ENCODE peak calls at places on chromosomes 1 and 21, in eight cellular contexts. G is AG04449, J is glutamatergic neuron, W is foreskin fibroblast, N is OCI-LY7, H is choroid plexus epithelial cell, M is prostate gland, A is B cell. Z is an unnamed sample.

GRCh38 chr1:172144445-172145060 is 275.9 kb upstream of the C1orf105 start:
- DNase-seq in G (peak), J (peak), W (peak), N (no peak), H (peak), M (peak), A (no peak), Z (no peak)

GRCh38 chr1:117634631-117635030 is 28.8 kb downstream of the TENT5C start:
- DNase-seq in G (no peak), J (no peak), W (no peak), N (no peak), H (no peak), M (no peak), A (no peak), Z (no peak)

GRCh38 chr1:214552174-214552608 is 789 bp upstream of the PTPN14 start:
- DNase-seq in G (no peak), J (no peak), W (peak), N (no peak), H (peak), M (peak), A (no peak), Z (no peak)

GRCh38 chr1:75797273-75797588 is 549 bp downstream of the MSH4 start:
- DNase-seq in G (no peak), J (no peak), W (no peak), N (no peak), H (no peak), M (no peak), A (no peak), Z (no peak)

GRCh38 chr1:83857108-83857507 is 141.8 kb downstream of the TTLL7 start:
- DNase-seq in G (no peak), J (no peak), W (peak), N (peak), H (peak), M (no peak), A (no peak), Z (no peak)

GRCh38 chr1:89598450-89599331 is 34.2 kb upstream of the LRRC8C start:
- DNase-seq in G (no peak), J (no peak), W (no peak), N (peak), H (peak), M (no peak), A (no peak), Z (no peak)

GRCh38 chr1:197776348-197777082 is 1.2 kb upstream of the DENND1B start:
- DNase-seq in G (peak), J (no peak), W (peak), N (peak), H (peak), M (no peak), A (peak), Z (no peak)

GRCh38 chr1:61107638-61108037 is 25.3 kb downstream of the NFIA start:
- DNase-seq in G (no peak), J (no peak), W (no peak), N (no peak), H (no peak), M (no peak), A (no peak), Z (no peak)

GRCh38 chr1:60828944-60829343 is 253.4 kb upstream of the NFIA start:
- DNase-seq in G (no peak), J (no peak), W (no peak), N (no peak), H (no peak), M (no peak), A (no peak), Z (no peak)

GRCh38 chr1:208172389-208173140 is 71.6 kb downstream of the PLXNA2 start:
- DNase-seq in G (no peak), J (no peak), W (no peak), N (no peak), H (no peak), M (no peak), A (no peak), Z (no peak)

GRCh38 chr21:35400233-35400939 is 351.3 kb upstream of the RUNX1 start:
- DNase-seq in G (no peak), J (no peak), W (peak), N (peak), H (peak), M (peak), A (no peak), Z (no peak)

GRCh38 chr1:240946926-240947325 is 335.0 kb upstream of the GREM2 start:
- DNase-seq in G (peak), J (peak), W (peak), N (peak), H (peak), M (peak), A (no peak), Z (no peak)

GRCh38 chr1:9494936-9495758 is 44.1 kb upstream of the SLC25A33 start:
- DNase-seq in G (no peak), J (peak), W (no peak), N (peak), H (peak), M (no peak), A (peak), Z (no peak)

GRCh38 chr1:21491483-21492170 is 17.6 kb upstream of the ALPL start:
- DNase-seq in G (no peak), J (no peak), W (no peak), N (no peak), H (peak), M (no peak), A (peak), Z (no peak)

GRCh38 chr1:51303751-51304196 is 26.6 kb downstream of the TTC39A start:
- DNase-seq in G (no peak), J (no peak), W (no peak), N (no peak), H (peak), M (no peak), A (no peak), Z (no peak)

GRCh38 chr1:236518343-236518742 is 5.4 kb upstream of the LGALS8 start:
- DNase-seq in G (no peak), J (no peak), W (no peak), N (no peak), H (peak), M (no peak), A (no peak), Z (no peak)

GRCh38 chr21:27734146-27734545 is 767.3 kb upstream of the ADAMTS5 start:
- DNase-seq in G (peak), J (no peak), W (peak), N (no peak), H (peak), M (no peak), A (no peak), Z (no peak)

GRCh38 chr1:223810586-223810985 is 35.2 kb downstream of the TP53BP2 start:
- DNase-seq in G (no peak), J (no peak), W (no peak), N (no peak), H (no peak), M (no peak), A (no peak), Z (no peak)

GRCh38 chr21:43854773-43855633 is 10.0 kb upstream of the AGPAT3 start:
- DNase-seq in G (no peak), J (no peak), W (no peak), N (peak), H (no peak), M (no peak), A (no peak), Z (peak)

GRCh38 chr1:114093624-114094302 is 59.9 kb downstream of the SYT6 start:
- DNase-seq in G (no peak), J (no peak), W (peak), N (peak), H (peak), M (peak), A (no peak), Z (no peak)

GRCh38 chr1:16017461-16018303 is at the start of gene HSPB7:
- DNase-seq in G (peak), J (peak), W (peak), N (peak), H (peak), M (peak), A (no peak), Z (no peak)

GRCh38 chr1:24102966-24103365 is 9.0 kb downstream of the MYOM3 start:
- DNase-seq in G (no peak), J (no peak), W (no peak), N (no peak), H (no peak), M (no peak), A (no peak), Z (no peak)

GRCh38 chr1:231861541-231862481 is 235.2 kb downstream of the DISC1 start:
- DNase-seq in G (peak), J (no peak), W (peak), N (no peak), H (peak), M (peak), A (no peak), Z (no peak)

GRCh38 chr1:204125759-204126351 is 26.0 kb downstream of the ETNK2 start:
- DNase-seq in G (no peak), J (no peak), W (no peak), N (no peak), H (no peak), M (no peak), A (no peak), Z (no peak)

GRCh38 chr1:16612332-16613172 is 812 bp downstream of the NBPF1 start:
- DNase-seq in G (peak), J (peak), W (peak), N (peak), H (peak), M (peak), A (peak), Z (peak)

GRCh38 chr1:14110040-14110439 is 410.1 kb downstream of the PRDM2 start:
- DNase-seq in G (no peak), J (no peak), W (no peak), N (no peak), H (no peak), M (no peak), A (no peak), Z (no peak)

GRCh38 chr1:87902830-87903614 is 574.3 kb downstream of the LMO4 start:
- DNase-seq in G (peak), J (no peak), W (no peak), N (no peak), H (peak), M (no peak), A (peak), Z (peak)

GRCh38 chr1:156804572-156805243 is 11.9 kb downstream of the SH2D2A start:
- DNase-seq in G (no peak), J (no peak), W (no peak), N (no peak), H (peak), M (no peak), A (no peak), Z (no peak)

GRCh38 chr1:156883919-156884318 is 9.6 kb upstream of the PEAR1 start:
- DNase-seq in G (no peak), J (no peak), W (no peak), N (no peak), H (no peak), M (no peak), A (no peak), Z (no peak)

GRCh38 chr1:3530086-3530930 is 75.8 kb downstream of the ARHGEF16 start:
- DNase-seq in G (no peak), J (peak), W (no peak), N (no peak), H (no peak), M (peak), A (no peak), Z (no peak)

GRCh38 chr1:9465640-9466039 is 73.6 kb upstream of the SLC25A33 start:
- DNase-seq in G (no peak), J (no peak), W (no peak), N (no peak), H (no peak), M (no peak), A (no peak), Z (no peak)

DNA sequence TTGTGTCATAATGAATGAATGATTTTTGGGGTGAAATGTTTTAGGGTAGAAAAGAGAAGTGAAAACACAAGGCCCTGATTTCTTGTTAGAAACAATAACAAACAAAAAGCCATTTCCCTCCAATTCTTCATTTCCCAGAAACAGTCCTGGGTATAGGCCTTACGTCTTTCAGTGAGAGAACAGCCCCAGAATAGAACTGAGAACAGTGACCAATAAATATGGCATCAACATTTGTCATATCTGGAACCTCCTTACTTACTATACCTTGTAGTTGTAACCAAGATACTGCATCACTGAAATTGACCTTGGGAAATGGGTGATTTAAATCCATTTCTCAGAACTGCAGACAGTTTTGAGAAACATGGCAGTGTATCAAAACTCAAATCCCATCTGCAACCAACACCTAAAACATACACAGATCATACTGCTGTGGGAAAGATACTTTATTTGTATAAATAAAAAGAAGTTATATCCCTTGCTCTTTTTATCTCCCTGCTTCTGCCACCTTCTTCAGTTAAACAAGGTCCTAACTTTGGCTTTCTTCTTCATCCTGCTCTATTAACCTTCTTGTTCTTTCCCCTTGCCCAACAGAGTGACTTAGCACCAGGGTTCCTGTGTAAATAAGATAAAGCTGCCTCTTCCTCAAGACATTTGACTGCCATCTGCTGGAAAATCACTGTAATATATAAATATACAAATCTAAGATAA is 19.5 kb downstream of the XKR8 start:
- DNase-seq in G (no peak), J (no peak), W (peak), N (peak), H (peak), M (no peak), A (no peak), Z (no peak)
- TF ChIP-seq CTCF in G (peak), J (peak), W (peak), N (peak), H (peak), M (no peak), A (peak), Z (peak)

GRCh38 chr1:38154089-38154470 is 107.5 kb upstream of the POU3F1 start:
- DNase-seq in G (no peak), J (no peak), W (no peak), N (no peak), H (no peak), M (no peak), A (no peak), Z (no peak)

GRCh38 chr1:38151399-38151798 is 104.8 kb upstream of the POU3F1 start:
- DNase-seq in G (no peak), J (no peak), W (no peak), N (peak), H (no peak), M (no peak), A (no peak), Z (no peak)

GRCh38 chr1:38153426-38154088 is 107.0 kb upstream of the POU3F1 start:
- DNase-seq in G (no peak), J (no peak), W (no peak), N (no peak), H (no peak), M (no peak), A (no peak), Z (no peak)

DNA sequence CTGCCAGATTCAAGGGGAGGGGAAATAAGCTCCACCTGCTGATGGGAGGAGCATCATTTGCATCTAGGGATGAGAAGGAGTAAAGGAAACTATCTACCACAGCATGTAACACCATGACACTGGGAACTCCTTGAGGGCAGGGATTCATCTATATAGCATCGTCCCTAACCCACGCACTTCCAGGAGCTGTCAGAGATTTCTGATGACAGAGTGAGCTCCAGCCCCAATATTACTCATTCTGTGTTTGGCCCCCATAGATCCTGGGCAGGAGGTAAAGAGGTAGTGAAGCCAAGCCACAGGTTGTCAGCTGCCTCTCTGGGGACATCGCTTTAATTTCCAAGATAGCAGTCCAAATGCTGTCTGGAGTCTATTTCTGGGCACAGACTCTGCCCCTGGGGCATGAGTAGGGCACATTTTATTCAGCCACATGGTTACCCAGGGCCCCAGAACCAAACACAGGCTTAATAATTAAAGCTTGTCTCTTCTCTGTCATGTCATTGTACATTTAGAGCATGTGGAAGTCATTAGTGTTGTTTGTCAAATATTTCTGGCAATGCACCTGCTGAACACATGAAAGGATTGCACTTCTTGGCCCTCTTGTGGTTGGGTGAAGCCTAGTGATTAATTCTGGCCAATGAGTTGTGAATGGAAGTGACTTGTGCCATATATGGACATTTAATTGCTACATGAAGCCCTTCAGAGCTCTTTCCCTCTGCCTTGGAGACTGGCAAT is 105.9 kb upstream of the POU3F1 start:
- DNase-seq in G (no peak), J (no peak), W (no peak), N (peak), H (no peak), M (no peak), A (no peak), Z (no peak)
- TF ChIP-seq CTCF in G (no peak), J (peak), W (no peak), N (peak), H (no peak), M (no peak), A (no peak), Z (no peak)

GRCh38 chr1:182061597-182061996 is at the start of gene ZNF648:
- DNase-seq in G (no peak), J (no peak), W (no peak), N (no peak), H (no peak), M (no peak), A (no peak), Z (no peak)
- TF ChIP-seq CTCF in G (no peak), J (no peak), W (no peak), N (no peak), H (no peak), M (no peak), A (no peak), Z (no peak)

DNA sequence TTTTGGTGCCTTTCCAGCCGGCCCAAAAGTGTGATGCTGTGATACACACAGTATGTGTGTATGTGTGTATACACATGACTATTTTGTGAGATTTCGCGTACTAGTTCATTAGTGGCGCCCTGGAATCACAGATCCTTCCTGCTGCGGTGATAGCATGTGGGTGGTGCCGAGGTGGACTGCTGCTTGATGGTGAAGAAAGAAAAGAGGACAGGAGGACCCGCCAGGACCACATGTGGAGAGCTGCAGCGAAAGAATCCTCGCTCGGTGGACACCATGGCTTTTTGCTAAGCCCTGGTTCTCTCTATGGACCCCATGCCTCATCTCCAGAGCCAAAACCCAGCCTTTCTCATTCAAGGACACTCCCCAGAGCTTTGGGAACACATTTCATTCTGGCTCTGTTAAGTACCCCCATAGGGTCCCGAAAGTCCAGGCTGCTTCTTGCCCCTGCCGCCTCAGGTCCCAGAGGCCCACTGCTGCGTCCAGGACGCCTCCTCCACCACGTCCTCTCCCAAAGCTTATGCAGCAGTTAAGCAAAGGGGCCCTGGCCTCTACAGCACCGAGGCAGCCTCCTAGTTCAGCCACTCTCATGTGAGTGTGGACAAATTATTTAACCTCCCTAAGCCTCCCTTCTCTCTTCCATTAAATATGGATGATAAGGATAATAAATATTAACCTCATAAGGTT is 32.8 kb upstream of the COX20 start:
- DNase-seq in G (no peak), J (no peak), W (no peak), N (no peak), H (no peak), M (no peak), A (no peak), Z (no peak)
- TF ChIP-seq CTCF in G (no peak), J (no peak), W (no peak), N (no peak), H (no peak), M (no peak), A (no peak), Z (no peak)

DNA sequence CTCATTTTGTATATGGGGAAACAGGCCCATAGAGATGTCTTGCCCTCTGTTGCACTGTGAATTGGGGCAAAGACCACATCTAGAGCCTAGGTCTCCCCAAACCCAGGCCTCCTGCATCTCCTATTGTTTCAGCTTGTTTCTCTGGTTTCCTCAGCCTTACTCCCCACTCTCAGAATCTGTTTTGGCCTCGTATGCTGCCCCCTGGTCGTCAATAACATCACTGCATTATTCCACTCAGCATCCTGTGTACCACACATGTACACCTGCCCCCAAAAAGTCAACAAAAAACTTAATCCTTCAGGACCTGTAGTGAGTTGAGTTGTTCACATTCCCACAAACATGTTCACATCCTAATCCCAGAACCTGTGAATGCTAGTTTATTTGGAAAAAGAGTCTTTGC is 184.8 kb downstream of the BRINP2 start:
- DNase-seq in G (no peak), J (peak), W (no peak), N (peak), H (peak), M (no peak), A (no peak), Z (no peak)
- TF ChIP-seq CTCF in G (peak), J (peak), W (peak), N (peak), H (peak), M (no peak), A (no peak), Z (no peak)

DNA sequence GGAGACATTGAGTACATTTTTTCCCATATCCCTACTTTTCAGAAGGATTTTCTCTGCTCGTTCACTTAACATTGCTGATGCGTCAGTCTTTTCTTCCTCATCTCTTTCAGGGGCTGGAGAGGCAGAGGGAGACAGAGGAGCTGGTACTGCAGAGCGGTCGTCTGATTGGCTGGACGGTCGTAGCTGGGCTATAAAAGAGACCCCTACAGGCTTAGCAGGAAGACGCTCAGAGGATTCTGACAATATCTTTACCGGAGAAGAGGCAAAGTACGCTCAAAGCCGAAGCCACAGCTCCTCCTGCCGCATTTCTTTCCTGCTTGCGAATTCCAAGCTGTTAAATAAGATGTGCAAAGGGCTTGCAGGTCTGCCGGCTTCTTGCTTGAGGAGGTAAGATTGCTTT is at the start of gene RGS4:
- DNase-seq in G (peak), J (peak), W (peak), N (no peak), H (peak), M (peak), A (no peak), Z (no peak)
- TF ChIP-seq CTCF in G (peak), J (peak), W (peak), N (no peak), H (peak), M (no peak), A (no peak), Z (no peak)